ENCODE peak calls at places on chromosomes 13 and 19, in four cellular contexts. A is astrocyte; D is colonic mucosa; R is activated CD8-positive, alpha-beta memory T cell treated with anti-CD3 and anti-CD28 coated beads, Interleukin-2, amount 50 U/mL, for 4 hours. W is an unnamed sample.

GRCh38 chr13:102400619-102401125 is 1.2 kb downstream of the FGF14 start:
- DNase-seq in A (no peak), D (no peak), R (no peak), W (no peak)

GRCh38 chr13:39263033-39263432 is 224.8 kb downstream of the NHLRC3 start:
- DNase-seq in A (no peak), D (peak), R (no peak), W (peak)

GRCh38 chr19:752652-753517 is 2.0 kb downstream of the MISP start:
- DNase-seq in A (peak), D (peak), R (no peak), W (no peak)

GRCh38 chr19:39765091-39766076 is 13.3 kb upstream of the LEUTX start:
- DNase-seq in A (peak), D (peak), R (peak), W (peak)

GRCh38 chr19:9144920-9145319 is 4.7 kb downstream of the ZNF317 start:
- DNase-seq in A (no peak), D (no peak), R (no peak), W (no peak)

GRCh38 chr19:52941941-52942370 is 18.7 kb upstream of the ZNF888 start:
- DNase-seq in A (no peak), D (peak), R (no peak), W (peak)

GRCh38 chr19:33678796-33679195 is 57.0 kb downstream of the CHST8 start:
- DNase-seq in A (no peak), D (no peak), R (no peak), W (peak)

GRCh38 chr19:3770136-3771032 is 1.6 kb downstream of the RAX2 start:
- DNase-seq in A (no peak), D (no peak), R (no peak), W (no peak)

GRCh38 chr19:44718441-44719261 is 19.7 kb downstream of the CEACAM16 start:
- DNase-seq in A (peak), D (peak), R (no peak), W (peak)

W was measured in testis.